ENCODE peak calls at places on chromosome 4, in four cellular contexts. F is GM12878, O is HepG2, R is H1. Q is an unnamed sample.

GRCh38 chr4:144504853-144505252 is 141.1 kb upstream of the HHIP start:
- DNase-seq in F (no peak), O (no peak), R (no peak), Q (no peak)

GRCh38 chr4:185238261-185238681 is 28.9 kb downstream of the SNX25 start:
- DNase-seq in F (no peak), O (no peak), R (no peak), Q (no peak)

GRCh38 chr4:168654206-168655174 is 157.6 kb downstream of the PALLD start:
- DNase-seq in F (no peak), O (no peak), R (no peak), Q (no peak)

GRCh38 chr4:127586922-127587571 is 45.7 kb upstream of the INTU start:
- DNase-seq in F (no peak), O (peak), R (no peak), Q (peak)

GRCh38 chr4:100008048-100008447 is 58.0 kb upstream of the H2AZ1 start:
- DNase-seq in F (no peak), O (no peak), R (no peak), Q (no peak)

GRCh38 chr4:26330186-26330787 is 9.5 kb downstream of the RBPJ start:
- DNase-seq in F (no peak), O (peak), R (no peak), Q (no peak)

GRCh38 chr4:112156112-112156511 is 10.9 kb downstream of the FAM241A start:
- DNase-seq in F (no peak), O (no peak), R (no peak), Q (no peak)

GRCh38 chr4:20624783-20625364 is 75.4 kb upstream of the PACRGL start:
- DNase-seq in F (no peak), O (no peak), R (no peak), Q (no peak)

GRCh38 chr4:10017037-10017893 is 4.0 kb downstream of the SLC2A9 start:
- DNase-seq in F (no peak), O (peak), R (no peak), Q (no peak)

GRCh38 chr4:116849620-116850019 is 235.8 kb downstream of the TRAM1L1 start:
- DNase-seq in F (no peak), O (no peak), R (no peak), Q (no peak)

GRCh38 chr4:184163813-184164212 is 53.9 kb downstream of the ENPP6 start:
- DNase-seq in F (no peak), O (peak), R (peak), Q (no peak)

GRCh38 chr4:84878090-84878489 is 88.4 kb downstream of the WDFY3 start:
- DNase-seq in F (no peak), O (no peak), R (no peak), Q (no peak)

GRCh38 chr4:84875636-84876371 is 90.7 kb downstream of the WDFY3 start:
- DNase-seq in F (no peak), O (no peak), R (no peak), Q (no peak)

GRCh38 chr4:84878541-84878940 is 87.9 kb downstream of the WDFY3 start:
- DNase-seq in F (no peak), O (no peak), R (no peak), Q (no peak)

GRCh38 chr4:84877051-84877833 is 89.2 kb downstream of the WDFY3 start:
- DNase-seq in F (no peak), O (no peak), R (no peak), Q (no peak)

DNA sequence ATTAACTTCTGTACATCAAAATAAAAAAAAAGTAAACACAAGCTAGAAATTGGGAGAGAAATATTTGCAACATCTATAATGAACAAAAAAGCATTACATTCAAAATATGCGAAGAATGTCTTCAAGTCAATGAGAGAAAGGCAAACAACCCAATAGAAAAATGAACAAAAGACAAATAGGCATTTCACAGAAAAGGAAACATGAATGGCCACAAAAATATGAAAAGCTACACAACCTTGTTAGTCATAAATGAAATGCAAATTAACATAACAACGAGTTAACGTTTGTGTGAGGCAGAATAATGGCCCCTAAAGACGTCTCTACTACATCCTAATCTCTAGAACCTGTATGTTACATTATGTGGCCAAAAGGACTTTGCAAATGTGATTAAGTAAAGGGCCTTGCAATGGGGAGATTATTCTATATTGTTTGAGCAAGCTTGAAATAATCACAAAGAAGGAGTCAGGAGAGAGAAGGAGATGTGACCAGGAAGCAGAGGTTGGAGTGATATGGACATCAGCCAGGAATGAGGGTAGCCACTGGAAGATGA is 86.8 kb downstream of the WDFY3 start:
- DNase-seq in F (no peak), O (no peak), R (no peak), Q (no peak)
- TF ChIP-seq SUZ12 in F (no peak), O (no peak), R (no peak), Q (no peak)

GRCh38 chr4:78544681-78545080 is 6.9 kb upstream of the ANXA3 start:
- DNase-seq in F (no peak), O (no peak), R (no peak), Q (no peak)

GRCh38 chr4:78545275-78546246 is 6.0 kb upstream of the ANXA3 start:
- DNase-seq in F (no peak), O (no peak), R (no peak), Q (no peak)

GRCh38 chr4:78543424-78544238 is 7.9 kb upstream of the ANXA3 start:
- DNase-seq in F (no peak), O (no peak), R (no peak), Q (no peak)

DNA sequence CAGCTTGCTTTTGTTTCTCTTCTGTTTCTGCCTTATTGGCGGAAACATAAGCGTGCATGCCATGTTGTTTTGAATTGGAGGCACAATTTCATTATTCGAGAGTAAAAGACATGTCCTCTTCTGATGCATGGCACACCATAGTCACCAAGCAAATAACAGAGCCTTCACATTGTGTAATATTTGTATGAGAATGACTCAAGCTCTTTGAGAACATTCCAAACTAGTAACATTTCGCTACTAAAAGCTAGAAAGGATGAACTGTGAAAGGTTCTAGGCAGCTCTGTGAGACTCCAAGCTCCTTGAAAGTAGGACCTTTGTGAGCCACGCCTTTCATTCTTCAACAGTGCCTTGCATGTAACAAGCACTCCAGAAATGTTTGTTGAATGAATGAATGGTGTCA is 9.2 kb upstream of the ANXA3 start:
- DNase-seq in F (no peak), O (peak), R (no peak), Q (no peak)
- TF ChIP-seq YY1 in F (no peak), O (no peak), R (no peak), Q (no peak)

DNA sequence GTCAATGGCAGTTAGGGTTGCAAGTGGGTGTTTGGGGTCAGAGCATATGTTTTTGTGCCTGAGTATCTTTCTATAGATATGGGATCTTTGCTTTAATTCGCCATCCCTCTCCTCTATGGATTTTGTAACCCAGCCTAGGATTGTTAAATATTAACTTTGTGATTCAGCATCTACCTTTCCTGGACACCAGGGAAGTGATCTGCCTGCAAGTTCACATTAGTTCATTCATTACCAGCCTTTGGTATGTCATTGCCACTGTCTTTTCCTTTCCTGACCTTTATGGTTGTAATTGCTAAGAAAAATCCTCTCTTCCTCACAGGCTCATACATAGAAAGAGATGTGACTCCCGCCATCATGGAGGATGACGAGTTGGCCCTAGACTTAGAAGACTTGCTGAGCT is 73.8 kb downstream of the KIT start:
- DNase-seq in F (no peak), O (no peak), R (no peak), Q (no peak)
- TF ChIP-seq SUZ12 in F (no peak), O (no peak), R (no peak), Q (no peak)

GRCh38 chr4:88933414-88933813 is 123.6 kb downstream of the FAM13A start:
- DNase-seq in F (no peak), O (no peak), R (no peak), Q (no peak)

GRCh38 chr4:88939697-88940096 is 117.3 kb downstream of the FAM13A start:
- DNase-seq in F (no peak), O (no peak), R (no peak), Q (no peak)

GRCh38 chr4:88940506-88940905 is 116.5 kb downstream of the FAM13A start:
- DNase-seq in F (no peak), O (no peak), R (no peak), Q (no peak)

GRCh38 chr4:88938138-88938537 is 118.8 kb downstream of the FAM13A start:
- DNase-seq in F (no peak), O (no peak), R (no peak), Q (no peak)

DNA sequence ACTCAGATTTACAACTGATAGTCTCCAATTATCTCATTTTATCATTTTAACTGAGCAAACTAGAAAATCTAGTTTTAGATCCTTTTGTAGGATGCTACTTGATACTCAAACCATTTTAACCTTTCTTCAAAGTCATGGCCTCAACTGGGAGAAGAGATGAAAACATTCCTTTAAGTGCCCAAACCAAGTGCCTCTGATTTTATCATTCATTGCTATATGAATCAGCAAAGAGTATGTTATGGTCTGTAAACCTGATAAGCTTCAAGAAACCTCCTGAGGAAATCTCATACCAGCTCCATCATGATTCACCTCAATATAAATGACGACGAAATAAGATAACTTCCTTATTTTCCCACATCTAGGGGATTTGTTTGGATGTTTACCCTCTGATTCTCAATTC is 119.9 kb downstream of the FAM13A start:
- DNase-seq in F (no peak), O (no peak), R (no peak), Q (no peak)
- TF ChIP-seq YY1 in F (no peak), O (no peak), R (no peak), Q (no peak)

GRCh38 chr4:69058410-69059059 is 37.7 kb upstream of the UGT2B7 start:
- DNase-seq in F (no peak), O (no peak), R (no peak), Q (no peak)

GRCh38 chr4:69060651-69061308 is 35.5 kb upstream of the UGT2B7 start:
- DNase-seq in F (no peak), O (no peak), R (no peak), Q (no peak)

GRCh38 chr4:69054578-69055200 is 41.6 kb upstream of the UGT2B7 start:
- DNase-seq in F (no peak), O (peak), R (no peak), Q (no peak)

GRCh38 chr4:69057620-69058409 is 38.5 kb upstream of the UGT2B7 start:
- DNase-seq in F (no peak), O (peak), R (no peak), Q (peak)

DNA sequence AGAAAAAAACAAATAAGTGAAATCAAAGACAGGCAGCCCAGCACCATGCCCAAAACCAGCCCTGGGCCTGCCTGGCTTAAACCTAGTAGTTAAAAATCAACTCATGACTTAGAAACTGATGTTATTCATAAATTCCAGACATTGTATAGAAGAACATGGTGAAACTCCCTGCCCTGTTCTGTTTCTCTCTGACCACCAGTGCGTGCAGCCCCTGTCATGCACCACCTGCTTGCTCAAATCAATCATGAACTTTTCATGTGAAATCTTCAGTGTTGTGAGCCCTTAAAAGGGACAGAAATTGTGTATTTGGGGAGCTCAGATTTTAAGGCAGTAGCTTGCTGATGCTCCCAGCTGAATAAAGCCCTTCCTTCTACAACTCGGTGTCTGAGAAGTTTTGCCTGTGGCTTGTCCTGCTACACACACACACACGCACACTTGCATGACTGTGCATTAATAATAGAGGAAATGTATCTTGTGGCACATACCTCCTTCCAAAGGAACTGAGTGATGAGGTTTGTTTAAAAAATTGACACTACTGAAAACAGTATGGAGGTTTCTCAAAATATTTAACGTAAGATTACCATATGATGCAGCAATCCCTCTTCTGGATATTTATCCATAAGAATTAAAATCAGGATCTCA is 39.2 kb upstream of the UGT2B7 start:
- DNase-seq in F (no peak), O (no peak), R (no peak), Q (no peak)
- TF ChIP-seq SUZ12 in F (no peak), O (no peak), R (no peak), Q (no peak)

DNA sequence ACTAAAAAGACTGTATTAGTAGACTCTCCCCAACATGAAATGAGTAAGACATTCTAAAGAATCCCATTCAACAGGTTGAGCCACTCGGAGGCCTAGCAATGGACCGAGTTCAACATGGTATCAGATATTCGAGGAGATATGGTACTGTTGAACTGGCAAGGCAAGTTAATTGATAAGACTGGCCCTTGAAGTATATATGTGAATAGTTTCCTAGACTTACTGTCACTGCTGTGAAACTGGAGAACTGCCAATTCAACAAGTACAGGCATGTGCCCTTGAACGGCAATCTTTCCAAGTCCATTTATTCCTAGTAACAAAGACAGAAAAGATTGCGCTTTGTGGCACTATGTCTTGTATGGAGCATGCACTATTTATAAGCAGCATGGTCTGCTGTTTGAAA is 24.4 kb downstream of the FAT1 start:
- DNase-seq in F (no peak), O (peak), R (no peak), Q (no peak)
- TF ChIP-seq YY1 in F (no peak), O (no peak), R (no peak), Q (no peak)

GRCh38 chr4:2574058-2574457 is 37.6 kb downstream of the FAM193A start:
- DNase-seq in F (no peak), O (no peak), R (no peak), Q (no peak)

GRCh38 chr4:2574863-2575262 is 38.4 kb downstream of the FAM193A start:
- DNase-seq in F (no peak), O (no peak), R (no peak), Q (no peak)

GRCh38 chr4:2578106-2578505 is 41.7 kb downstream of the FAM193A start:
- DNase-seq in F (no peak), O (no peak), R (no peak), Q (no peak)

GRCh38 chr4:2579910-2580309 is 43.5 kb downstream of the FAM193A start:
- DNase-seq in F (no peak), O (no peak), R (no peak), Q (no peak)

DNA sequence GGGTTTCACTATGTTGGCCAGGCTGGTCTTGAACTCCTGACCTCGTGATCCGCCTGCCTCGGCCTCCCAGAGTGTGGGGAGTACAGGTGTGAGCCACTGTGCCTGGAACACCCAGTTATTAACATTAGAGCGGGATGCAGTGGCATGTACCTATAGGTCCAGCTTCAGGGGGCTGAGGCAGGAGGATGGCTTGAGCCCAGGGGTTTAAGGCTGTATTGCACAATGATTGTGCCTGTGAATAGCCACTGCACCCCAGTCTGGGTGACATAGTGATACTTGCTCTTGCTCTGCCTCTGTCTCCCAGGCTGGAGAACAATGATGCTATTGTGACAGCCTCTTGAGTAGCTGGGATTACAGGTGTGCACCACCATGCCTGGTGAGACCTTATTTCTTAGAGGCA is 39.8 kb downstream of the FAM193A start:
- DNase-seq in F (no peak), O (no peak), R (no peak), Q (no peak)
- TF ChIP-seq SUZ12 in F (no peak), O (no peak), R (no peak), Q (no peak)

GRCh38 chr4:1907848-1908525 is 36.8 kb downstream of the NSD2 start:
- DNase-seq in F (no peak), O (no peak), R (no peak), Q (no peak)

DNA sequence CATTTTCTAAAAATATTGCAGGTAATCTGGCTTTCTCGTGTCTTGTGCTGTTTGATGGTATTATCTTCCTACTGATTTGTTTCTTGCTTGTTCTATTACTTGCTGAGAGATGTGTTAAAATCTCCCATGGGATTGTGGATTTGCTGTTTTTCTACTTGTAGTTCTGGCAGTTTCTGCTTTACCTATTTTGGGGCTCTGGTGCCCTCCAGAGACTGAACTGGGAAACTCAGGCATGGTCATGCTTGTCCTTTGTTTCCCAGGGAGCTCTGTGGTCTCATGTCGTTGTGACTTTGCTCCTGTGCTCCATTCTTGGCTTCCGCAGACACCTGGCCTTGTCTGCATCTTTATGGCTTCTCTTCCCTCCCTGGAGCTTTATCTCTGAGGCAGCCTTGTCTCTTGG is 39.5 kb downstream of the NSD2 start:
- DNase-seq in F (no peak), O (peak), R (peak), Q (peak)
- TF ChIP-seq YY1 in F (no peak), O (no peak), R (no peak), Q (no peak)